ENCODE peak calls at places on chromosomes 11 and 22, in eight cellular contexts. P is right lobe of liver, M is fibroblast of pulmonary artery, U is choroid plexus epithelial cell, E is BE2C, I is prostate gland, R is HCT116, J is fibroblast of lung. Y is an unnamed sample.

GRCh38 chr11:13210424-13210823 is 67.2 kb upstream of the BMAL1 start:
- DNase-seq in P (peak; percentile 58), M (peak; percentile 90), U (peak; percentile 86), E (peak; percentile 59), I (peak; percentile 69), R (peak; percentile 79), J (peak; percentile 86), Y (no peak)

GRCh38 chr22:30396871-30397655 is at the start of gene SEC14L2:
- DNase-seq in P (peak; percentile 91), M (peak; percentile 47), U (peak; percentile 35), E (peak; percentile 67), I (peak; percentile 79), R (peak; percentile 43), J (peak; percentile 39), Y (peak; percentile 50)

GRCh38 chr22:39723899-39724351 is 153.4 kb downstream of the CACNA1I start:
- DNase-seq in P (no peak), M (peak; percentile 69), U (peak; percentile 78), E (no peak), I (no peak), R (peak; percentile 12), J (peak; percentile 6), Y (no peak)

GRCh38 chr22:20919718-20920117 is 2.5 kb downstream of the CRKL start:
- DNase-seq in P (no peak), M (no peak), U (peak; percentile 17), E (no peak), I (no peak), R (no peak), J (no peak), Y (no peak)

GRCh38 chr22:30422481-30423295 is 2.9 kb upstream of the MTFP1 start:
- DNase-seq in P (peak; percentile 77), M (peak; percentile 91), U (peak; percentile 95), E (peak; percentile 27), I (peak; percentile 87), R (peak; percentile 89), J (peak; percentile 92), Y (no peak)

GRCh38 chr11:96105197-96105895 is 181.4 kb upstream of the MTMR2 start:
- DNase-seq in P (no peak), M (peak; percentile 50), U (peak; percentile 51), E (peak; percentile 33), I (no peak), R (no peak), J (no peak), Y (no peak)

GRCh38 chr22:30483169-30483568 is 11.4 kb upstream of the SEC14L3 start:
- DNase-seq in P (no peak), M (peak; percentile 64), U (peak; percentile 7), E (no peak), I (no peak), R (no peak), J (no peak), Y (no peak)

GRCh38 chr11:86990079-86990478 is 34.9 kb upstream of the FZD4 start:
- DNase-seq in P (no peak), M (no peak), U (peak; percentile 56), E (no peak), I (no peak), R (no peak), J (peak; percentile 17), Y (no peak)

GRCh38 chr11:66008468-66009101 is 3.2 kb upstream of the CST6 start:
- DNase-seq in P (no peak), M (no peak), U (no peak), E (peak; percentile 43), I (no peak), R (no peak), J (no peak), Y (no peak)

GRCh38 chr22:50260434-50260800 is 1.1 kb downstream of the MAPK12 start:
- DNase-seq in P (no peak), M (no peak), U (no peak), E (no peak), I (no peak), R (no peak), J (no peak), Y (no peak)

GRCh38 chr11:48020092-48020755 is 39.9 kb downstream of the PTPRJ start:
- DNase-seq in P (no peak), M (no peak), U (no peak), E (no peak), I (no peak), R (no peak), J (no peak), Y (no peak)

GRCh38 chr11:62909107-62909894 is 11.9 kb downstream of the CHRM1 start:
- DNase-seq in P (peak; percentile 68), M (peak; percentile 73), U (peak; percentile 85), E (peak; percentile 73), I (peak; percentile 97), R (peak; percentile 47), J (peak; percentile 50), Y (peak; percentile 60)

GRCh38 chr11:82003671-82004148 is 730.0 kb downstream of the FAM181B start:
- DNase-seq in P (no peak), M (no peak), U (peak; percentile 90), E (no peak), I (no peak), R (no peak), J (peak; percentile 66), Y (no peak)

GRCh38 chr22:36985490-36985889 is 33.8 kb downstream of the TST start:
- DNase-seq in P (no peak), M (no peak), U (no peak), E (no peak), I (no peak), R (no peak), J (no peak), Y (no peak)

GRCh38 chr11:2737226-2737590 is 37.4 kb upstream of the KCNQ1OT1 start:
- DNase-seq in P (no peak), M (no peak), U (no peak), E (no peak), I (no peak), R (no peak), J (no peak), Y (no peak)

GRCh38 chr22:37672920-37673453 is 2.4 kb upstream of the LGALS1 start:
- DNase-seq in P (no peak), M (no peak), U (no peak), E (no peak), I (no peak), R (no peak), J (no peak), Y (no peak)

GRCh38 chr22:43207849-43208702 is 21.1 kb upstream of the TTLL12 start:
- DNase-seq in P (no peak), M (no peak), U (no peak), E (no peak), I (no peak), R (no peak), J (no peak), Y (no peak)
- TF ChIP-seq CTCF in P (no peak), M (no peak), U (no peak), E (no peak), I (no peak), R (no peak), J (no peak), Y (no peak)

GRCh38 chr11:106152013-106152412 is 74.6 kb downstream of the AASDHPPT start:
- DNase-seq in P (no peak), M (peak; percentile 36), U (peak; percentile 42), E (no peak), I (peak; percentile 39), R (no peak), J (peak; percentile 7), Y (no peak)
- TF ChIP-seq CTCF in P (peak; percentile 15), M (peak; percentile 26), U (peak; percentile 39), E (no peak), I (no peak), R (peak; percentile 18), J (peak; percentile 28), Y (no peak)

GRCh38 chr11:121448431-121448941 is 3.6 kb upstream of the SORL1 start:
- DNase-seq in P (no peak), M (no peak), U (no peak), E (no peak), I (no peak), R (no peak), J (no peak), Y (no peak)

GRCh38 chr11:121445071-121445768 is 6.9 kb upstream of the SORL1 start:
- DNase-seq in P (no peak), M (no peak), U (no peak), E (no peak), I (no peak), R (no peak), J (no peak), Y (no peak)

GRCh38 chr11:121449123-121449522 is 3.0 kb upstream of the SORL1 start:
- DNase-seq in P (no peak), M (no peak), U (no peak), E (no peak), I (no peak), R (no peak), J (no peak), Y (no peak)

GRCh38 chr11:121444508-121444907 is 7.6 kb upstream of the SORL1 start:
- DNase-seq in P (no peak), M (no peak), U (no peak), E (no peak), I (no peak), R (no peak), J (no peak), Y (no peak)

DNA sequence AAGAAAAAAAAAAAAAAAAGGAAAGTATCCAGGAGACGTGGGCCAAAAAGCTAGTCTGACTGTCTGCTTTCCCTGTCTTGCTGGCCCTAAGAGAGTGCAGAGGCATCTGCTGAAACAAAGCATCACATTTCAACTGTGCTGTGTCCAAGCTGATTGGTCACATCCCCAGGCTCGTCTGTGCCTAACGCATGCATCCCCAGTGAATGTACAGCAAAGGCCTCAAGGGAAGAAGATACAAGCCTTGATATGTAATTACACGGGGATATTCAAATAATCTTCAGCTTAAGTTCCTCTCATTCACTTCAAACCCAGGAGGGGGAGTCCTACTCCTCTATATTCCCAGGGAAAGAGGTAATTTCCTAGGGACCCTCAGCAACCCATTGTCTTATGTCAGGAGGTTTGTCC is 5.4 kb upstream of the SORL1 start:
- DNase-seq in P (no peak), M (peak; percentile 17), U (peak; percentile 47), E (peak; percentile 70), I (no peak), R (no peak), J (peak; percentile 34), Y (peak; percentile 31)
- TF ChIP-seq CTCF in P (peak; percentile 26), M (peak; percentile 13), U (peak; percentile 46), E (peak; percentile 47), I (no peak), R (peak; percentile 12), J (peak; percentile 25), Y (peak; percentile 3)

GRCh38 chr22:26174280-26174679 is 5.0 kb downstream of the SEZ6L start:
- DNase-seq in P (no peak), M (no peak), U (no peak), E (peak; percentile 59), I (no peak), R (no peak), J (no peak), Y (no peak)
- TF ChIP-seq CTCF in P (no peak), M (no peak), U (no peak), E (peak; percentile 65), I (no peak), R (peak; percentile 18), J (no peak), Y (no peak)

DNA sequence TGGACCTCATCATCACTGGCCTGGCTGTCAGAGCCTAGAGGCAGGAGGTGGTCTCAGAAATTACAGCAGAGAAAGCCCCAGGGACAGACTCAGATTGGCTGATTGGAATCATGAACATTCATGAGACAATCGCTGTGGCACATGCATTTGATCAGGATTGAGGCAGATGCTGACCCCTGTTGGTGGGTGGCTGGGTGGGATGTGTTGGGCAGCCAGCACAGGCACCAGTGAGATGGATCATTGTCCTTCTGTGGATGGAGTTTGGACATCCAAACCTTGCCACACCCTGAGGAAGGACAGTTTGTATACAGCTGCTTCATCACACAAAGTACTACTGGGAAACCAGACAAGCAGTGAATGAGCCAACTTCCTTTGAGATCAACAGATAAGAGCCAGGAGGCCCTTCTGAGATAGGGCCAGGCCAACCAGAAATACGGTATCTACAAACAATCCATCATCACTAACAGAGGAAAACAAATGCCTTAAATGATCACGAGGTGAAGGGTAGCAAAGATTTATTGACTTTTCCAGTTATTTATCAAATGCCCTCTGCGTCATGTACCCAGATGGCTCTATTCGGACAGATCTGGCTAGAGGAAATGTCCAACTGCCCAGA is 17.3 kb downstream of the COMMD9 start:
- DNase-seq in P (no peak), M (no peak), U (no peak), E (peak; percentile 28), I (no peak), R (no peak), J (no peak), Y (no peak)
- TF ChIP-seq CTCF in P (no peak), M (no peak), U (peak; percentile 29), E (peak; percentile 31), I (no peak), R (no peak), J (no peak), Y (no peak)